ENCODE peak calls at places on chromosomes 6 and 20, in eight cellular contexts. One of them, this sample, is unnamed.

GRCh38 chr20:33387177-33387576 is 14.1 kb downstream of the CDK5RAP1 start:
- DNase-seq in GM13977: no peak
- DNase-seq in kidney epithelial cell: no peak
- DNase-seq in GM12865: no peak
- DNase-seq in nephron progenitor cell: no peak
- DNase-seq in sigmoid colon: no peak
- DNase-seq in A549: peak
- DNase-seq in HFFc6: peak
- DNase-seq in this sample: no peak

GRCh38 chr6:31785475-31785874 is 8.3 kb upstream of the VWA7 start:
- DNase-seq in HFFc6: no peak
- DNase-seq in GM13977: no peak
- DNase-seq in sigmoid colon: no peak
- DNase-seq in nephron progenitor cell: no peak
- DNase-seq in A549: no peak
- DNase-seq in kidney epithelial cell: no peak
- DNase-seq in GM12865: no peak
- DNase-seq in this sample: no peak

GRCh38 chr6:143536866-143537691 is 25.6 kb upstream of the FUCA2 start:
- DNase-seq in nephron progenitor cell: peak
- DNase-seq in GM13977: peak
- DNase-seq in A549: peak
- DNase-seq in kidney epithelial cell: no peak
- DNase-seq in GM12865: peak
- DNase-seq in sigmoid colon: peak
- DNase-seq in HFFc6: peak
- DNase-seq in this sample: peak

GRCh38 chr6:13355969-13356368 is 27.6 kb upstream of the TBC1D7 start:
- DNase-seq in GM12865: peak
- DNase-seq in sigmoid colon: no peak
- DNase-seq in GM13977: peak
- DNase-seq in A549: no peak
- DNase-seq in nephron progenitor cell: no peak
- DNase-seq in HFFc6: no peak
- DNase-seq in kidney epithelial cell: no peak
- DNase-seq in this sample: no peak

GRCh38 chr6:44976677-44977405 is 351.3 kb upstream of the RUNX2 start:
- DNase-seq in GM13977: no peak
- DNase-seq in kidney epithelial cell: no peak
- DNase-seq in A549: no peak
- DNase-seq in GM12865: peak
- DNase-seq in HFFc6: no peak
- DNase-seq in nephron progenitor cell: no peak
- DNase-seq in sigmoid colon: no peak
- DNase-seq in this sample: no peak

GRCh38 chr6:109349419-109349987 is 32.8 kb downstream of the CD164 start:
- DNase-seq in sigmoid colon: no peak
- DNase-seq in kidney epithelial cell: peak
- DNase-seq in GM12865: no peak
- DNase-seq in GM13977: no peak
- DNase-seq in nephron progenitor cell: no peak
- DNase-seq in A549: peak
- DNase-seq in HFFc6: peak
- DNase-seq in this sample: no peak

GRCh38 chr20:38586181-38586525 is 5.2 kb downstream of the ADIG start:
- DNase-seq in nephron progenitor cell: no peak
- DNase-seq in GM12865: no peak
- DNase-seq in kidney epithelial cell: no peak
- DNase-seq in GM13977: no peak
- DNase-seq in HFFc6: no peak
- DNase-seq in sigmoid colon: no peak
- DNase-seq in A549: no peak
- DNase-seq in this sample: no peak

GRCh38 chr6:140572867-140573266 is 1198.4 kb upstream of the CITED2 start:
- DNase-seq in GM12865: no peak
- DNase-seq in sigmoid colon: no peak
- DNase-seq in HFFc6: no peak
- DNase-seq in A549: no peak
- DNase-seq in nephron progenitor cell: no peak
- DNase-seq in kidney epithelial cell: no peak
- DNase-seq in GM13977: no peak
- DNase-seq in this sample: no peak

GRCh38 chr6:109979033-109979921 is 1.2 kb downstream of the GPR6 start:
- DNase-seq in GM13977: no peak
- DNase-seq in GM12865: no peak
- DNase-seq in kidney epithelial cell: no peak
- DNase-seq in sigmoid colon: no peak
- DNase-seq in nephron progenitor cell: peak
- DNase-seq in HFFc6: no peak
- DNase-seq in A549: no peak
- DNase-seq in this sample: no peak

GRCh38 chr20:50815162-50815989 is 20.5 kb downstream of the BCAS4 start:
- DNase-seq in kidney epithelial cell: no peak
- DNase-seq in sigmoid colon: no peak
- DNase-seq in GM12865: peak
- DNase-seq in HFFc6: peak
- DNase-seq in GM13977: no peak
- DNase-seq in nephron progenitor cell: no peak
- DNase-seq in A549: no peak
- DNase-seq in this sample: no peak

DNA sequence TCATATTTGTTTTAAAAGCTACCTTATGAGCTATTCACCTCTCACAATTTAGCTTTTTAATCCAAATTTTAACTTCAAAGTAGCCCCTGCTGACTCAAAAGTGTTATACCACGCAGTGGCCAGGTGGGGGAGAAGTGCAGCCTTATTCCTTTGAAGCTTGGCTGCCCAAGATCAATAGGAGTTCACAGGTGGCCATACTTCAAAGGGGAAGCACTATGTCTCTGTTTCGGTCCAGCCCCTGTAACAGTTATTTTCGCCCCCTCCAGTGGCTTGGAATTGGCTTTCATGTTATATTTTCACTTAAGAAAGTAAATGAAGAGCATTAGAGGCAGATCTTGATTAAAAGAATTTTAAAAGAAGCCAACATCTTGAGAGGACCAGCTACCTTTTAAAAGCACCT is 608.4 kb downstream of the EPHA7 start:
- DNase-seq in sigmoid colon: no peak
- DNase-seq in GM12865: peak
- DNase-seq in kidney epithelial cell: peak
- DNase-seq in HFFc6: no peak
- DNase-seq in nephron progenitor cell: peak
- DNase-seq in A549: no peak
- DNase-seq in GM13977: peak
- DNase-seq in this sample: peak
- TF ChIP-seq CTCF in sigmoid colon: no peak
- TF ChIP-seq CTCF in GM12865: peak
- TF ChIP-seq CTCF in kidney epithelial cell: peak
- TF ChIP-seq CTCF in HFFc6: peak
- TF ChIP-seq CTCF in nephron progenitor cell: peak
- TF ChIP-seq CTCF in A549: no peak
- TF ChIP-seq CTCF in GM13977: peak
- TF ChIP-seq CTCF in this sample: peak

GRCh38 chr20:36018208-36018988 is 50.0 kb downstream of the CNBD2 start:
- DNase-seq in sigmoid colon: no peak
- DNase-seq in GM13977: no peak
- DNase-seq in HFFc6: no peak
- DNase-seq in nephron progenitor cell: no peak
- DNase-seq in A549: no peak
- DNase-seq in kidney epithelial cell: no peak
- DNase-seq in GM12865: no peak
- DNase-seq in this sample: no peak
- TF ChIP-seq CTCF in sigmoid colon: no peak
- TF ChIP-seq CTCF in GM13977: no peak
- TF ChIP-seq CTCF in HFFc6: no peak
- TF ChIP-seq CTCF in nephron progenitor cell: no peak
- TF ChIP-seq CTCF in A549: no peak
- TF ChIP-seq CTCF in kidney epithelial cell: no peak
- TF ChIP-seq CTCF in GM12865: no peak
- TF ChIP-seq CTCF in this sample: no peak

DNA sequence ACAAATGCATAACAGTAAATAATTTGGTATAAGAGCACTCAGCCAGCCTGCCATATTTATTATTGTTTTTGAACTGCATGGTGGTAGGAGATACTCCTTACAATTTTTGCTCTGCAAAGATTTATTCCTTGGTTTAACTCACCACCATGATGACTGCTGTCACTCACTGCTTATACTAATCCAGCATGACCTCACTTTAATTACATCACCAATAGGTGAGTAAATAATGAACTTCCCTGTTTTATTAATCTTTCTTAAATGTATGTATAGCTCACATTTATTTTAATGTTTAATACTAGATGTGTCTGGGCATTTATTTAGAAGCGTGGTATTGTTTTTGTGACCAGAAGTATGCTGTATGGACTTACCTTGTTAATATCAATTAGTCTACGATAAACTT is 12.8 kb upstream of the TP53TG5 start:
- DNase-seq in sigmoid colon: no peak
- DNase-seq in nephron progenitor cell: no peak
- DNase-seq in GM12865: no peak
- DNase-seq in kidney epithelial cell: no peak
- DNase-seq in GM13977: no peak
- DNase-seq in A549: no peak
- DNase-seq in HFFc6: no peak
- DNase-seq in this sample: no peak
- TF ChIP-seq CTCF in sigmoid colon: no peak
- TF ChIP-seq CTCF in nephron progenitor cell: no peak
- TF ChIP-seq CTCF in GM12865: no peak
- TF ChIP-seq CTCF in kidney epithelial cell: no peak
- TF ChIP-seq CTCF in GM13977: no peak
- TF ChIP-seq CTCF in A549: no peak
- TF ChIP-seq CTCF in HFFc6: no peak
- TF ChIP-seq CTCF in this sample: no peak

DNA sequence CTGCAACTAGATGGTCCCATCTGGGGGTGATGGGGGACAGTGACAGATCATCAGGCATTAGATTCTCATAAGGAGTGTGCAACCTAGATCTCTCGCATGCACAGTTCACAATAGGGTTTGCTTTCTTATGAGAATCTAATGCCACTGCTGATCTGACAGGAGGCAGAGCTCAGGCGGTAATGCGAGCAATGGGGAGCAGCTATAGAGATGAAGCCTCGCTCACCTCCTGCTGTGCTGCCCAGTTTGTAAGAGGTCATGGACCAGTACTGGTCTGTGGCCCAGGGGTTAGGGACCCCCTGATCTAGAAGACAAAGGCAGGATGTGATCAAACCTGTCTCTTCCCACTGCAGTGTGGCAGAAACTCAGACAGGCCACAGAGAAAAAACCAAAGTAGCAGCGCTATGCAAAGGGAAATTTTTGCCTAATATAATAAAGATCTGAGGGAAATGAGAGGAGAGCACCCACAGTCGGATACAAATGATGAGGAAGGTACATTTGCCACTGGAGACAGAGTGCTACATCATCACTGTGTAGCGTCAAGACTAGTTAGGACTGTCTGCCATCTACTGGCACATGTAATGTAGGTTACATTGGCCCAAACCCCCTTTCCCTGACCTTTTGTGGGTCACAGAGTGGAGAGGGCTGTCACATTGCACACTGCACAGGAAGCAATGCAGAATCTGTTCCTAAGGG is 4.1 kb upstream of the LY86 start:
- DNase-seq in A549: no peak
- DNase-seq in sigmoid colon: no peak
- DNase-seq in kidney epithelial cell: no peak
- DNase-seq in GM12865: peak
- DNase-seq in GM13977: no peak
- DNase-seq in nephron progenitor cell: no peak
- DNase-seq in HFFc6: no peak
- DNase-seq in this sample: no peak
- TF ChIP-seq CTCF in A549: no peak
- TF ChIP-seq CTCF in sigmoid colon: no peak
- TF ChIP-seq CTCF in kidney epithelial cell: no peak
- TF ChIP-seq CTCF in GM12865: peak
- TF ChIP-seq CTCF in GM13977: peak
- TF ChIP-seq CTCF in nephron progenitor cell: no peak
- TF ChIP-seq CTCF in HFFc6: no peak
- TF ChIP-seq CTCF in this sample: no peak

DNA sequence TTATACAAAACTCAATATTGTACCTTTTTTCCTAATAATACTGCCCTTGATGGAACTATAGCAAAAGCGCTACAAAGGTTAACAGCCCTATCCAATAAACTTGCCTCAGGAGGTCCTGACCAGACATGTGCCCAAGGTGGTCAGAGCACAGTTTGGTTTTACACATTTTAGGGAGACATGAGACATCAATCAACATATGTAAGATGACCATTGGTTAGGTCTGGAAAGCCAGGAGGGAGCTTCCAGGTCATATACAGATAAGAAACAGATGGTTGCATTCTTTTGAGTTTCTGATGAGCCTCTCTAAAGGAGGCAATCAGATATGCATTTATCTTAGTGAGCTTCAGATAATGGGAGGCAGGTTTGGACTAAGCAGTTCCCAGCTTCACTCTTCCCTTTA is 91.6 kb downstream of the PLG start:
- DNase-seq in HFFc6: no peak
- DNase-seq in GM13977: no peak
- DNase-seq in sigmoid colon: no peak
- DNase-seq in GM12865: no peak
- DNase-seq in nephron progenitor cell: no peak
- DNase-seq in kidney epithelial cell: no peak
- DNase-seq in A549: no peak
- DNase-seq in this sample: no peak
- TF ChIP-seq CTCF in HFFc6: no peak
- TF ChIP-seq CTCF in GM13977: no peak
- TF ChIP-seq CTCF in sigmoid colon: no peak
- TF ChIP-seq CTCF in GM12865: no peak
- TF ChIP-seq CTCF in nephron progenitor cell: no peak
- TF ChIP-seq CTCF in kidney epithelial cell: no peak
- TF ChIP-seq CTCF in A549: no peak
- TF ChIP-seq CTCF in this sample: no peak

This sample was measured in neural crest cell.